ENCODE peak calls at places on chromosome 12, in ten cellular contexts. One of them, this sample, is unnamed.

GRCh38 chr12:49873361-49873934 is 30.3 kb downstream of the FAIM2 start:
- DNase-seq in spleen: peak
- DNase-seq in GM23338: no peak
- DNase-seq in fibroblast of the aortic adventitia: peak
- DNase-seq in right cardiac atrium: peak
- DNase-seq in breast epithelium: no peak
- DNase-seq in A549: no peak
- DNase-seq in fibroblast of mammary gland: peak
- DNase-seq in skeletal muscle cell: peak
- DNase-seq in AG04450: no peak
- DNase-seq in this sample: peak

GRCh38 chr12:21551811-21552469 is 25.8 kb downstream of the SPX start:
- DNase-seq in spleen: no peak
- DNase-seq in GM23338: no peak
- DNase-seq in fibroblast of the aortic adventitia: no peak
- DNase-seq in right cardiac atrium: peak
- DNase-seq in breast epithelium: no peak
- DNase-seq in A549: no peak
- DNase-seq in fibroblast of mammary gland: no peak
- DNase-seq in skeletal muscle cell: no peak
- DNase-seq in AG04450: no peak
- DNase-seq in this sample: peak

GRCh38 chr12:116381240-116381743 is 103.8 kb upstream of the MED13L start:
- DNase-seq in spleen: no peak
- DNase-seq in GM23338: no peak
- DNase-seq in fibroblast of the aortic adventitia: no peak
- DNase-seq in right cardiac atrium: no peak
- DNase-seq in breast epithelium: no peak
- DNase-seq in A549: no peak
- DNase-seq in fibroblast of mammary gland: no peak
- DNase-seq in skeletal muscle cell: no peak
- DNase-seq in AG04450: no peak
- DNase-seq in this sample: no peak

GRCh38 chr12:92324849-92325500 is 179.3 kb upstream of the BTG1 start:
- DNase-seq in spleen: no peak
- DNase-seq in GM23338: no peak
- DNase-seq in fibroblast of the aortic adventitia: no peak
- DNase-seq in right cardiac atrium: no peak
- DNase-seq in breast epithelium: no peak
- DNase-seq in A549: no peak
- DNase-seq in fibroblast of mammary gland: no peak
- DNase-seq in skeletal muscle cell: no peak
- DNase-seq in AG04450: no peak
- DNase-seq in this sample: no peak

GRCh38 chr12:122873540-122873939 is 22.4 kb downstream of the VPS37B start:
- DNase-seq in spleen: peak
- DNase-seq in GM23338: no peak
- DNase-seq in fibroblast of the aortic adventitia: no peak
- DNase-seq in right cardiac atrium: peak
- DNase-seq in breast epithelium: no peak
- DNase-seq in A549: no peak
- DNase-seq in fibroblast of mammary gland: no peak
- DNase-seq in skeletal muscle cell: no peak
- DNase-seq in AG04450: no peak
- DNase-seq in this sample: no peak

GRCh38 chr12:570237-570925 is 92.9 kb downstream of the NINJ2 start:
- DNase-seq in spleen: peak
- DNase-seq in GM23338: peak
- DNase-seq in fibroblast of the aortic adventitia: peak
- DNase-seq in right cardiac atrium: peak
- DNase-seq in breast epithelium: peak
- DNase-seq in A549: peak
- DNase-seq in fibroblast of mammary gland: peak
- DNase-seq in skeletal muscle cell: peak
- DNase-seq in AG04450: peak
- DNase-seq in this sample: peak

GRCh38 chr12:55930771-55931316 is at the start of gene DGKA:
- DNase-seq in spleen: peak
- DNase-seq in GM23338: peak
- DNase-seq in fibroblast of the aortic adventitia: peak
- DNase-seq in right cardiac atrium: peak
- DNase-seq in breast epithelium: no peak
- DNase-seq in A549: peak
- DNase-seq in fibroblast of mammary gland: peak
- DNase-seq in skeletal muscle cell: peak
- DNase-seq in AG04450: peak
- DNase-seq in this sample: peak

GRCh38 chr12:132208153-132208823 is 64.0 kb downstream of the NOC4L start:
- DNase-seq in spleen: no peak
- DNase-seq in GM23338: no peak
- DNase-seq in fibroblast of the aortic adventitia: no peak
- DNase-seq in right cardiac atrium: peak
- DNase-seq in breast epithelium: no peak
- DNase-seq in A549: no peak
- DNase-seq in fibroblast of mammary gland: no peak
- DNase-seq in skeletal muscle cell: no peak
- DNase-seq in AG04450: no peak
- DNase-seq in this sample: no peak

GRCh38 chr12:109493090-109493489 is 15.7 kb downstream of the UBE3B start:
- DNase-seq in spleen: no peak
- DNase-seq in GM23338: no peak
- DNase-seq in fibroblast of the aortic adventitia: no peak
- DNase-seq in right cardiac atrium: no peak
- DNase-seq in breast epithelium: no peak
- DNase-seq in A549: no peak
- DNase-seq in fibroblast of mammary gland: no peak
- DNase-seq in skeletal muscle cell: no peak
- DNase-seq in AG04450: no peak
- DNase-seq in this sample: no peak

GRCh38 chr12:109493938-109494337 is 16.5 kb downstream of the UBE3B start:
- DNase-seq in spleen: no peak
- DNase-seq in GM23338: no peak
- DNase-seq in fibroblast of the aortic adventitia: no peak
- DNase-seq in right cardiac atrium: no peak
- DNase-seq in breast epithelium: no peak
- DNase-seq in A549: no peak
- DNase-seq in fibroblast of mammary gland: no peak
- DNase-seq in skeletal muscle cell: no peak
- DNase-seq in AG04450: no peak
- DNase-seq in this sample: no peak

GRCh38 chr12:109496306-109496705 is 18.9 kb downstream of the UBE3B start:
- DNase-seq in spleen: no peak
- DNase-seq in GM23338: no peak
- DNase-seq in fibroblast of the aortic adventitia: no peak
- DNase-seq in right cardiac atrium: no peak
- DNase-seq in breast epithelium: no peak
- DNase-seq in A549: no peak
- DNase-seq in fibroblast of mammary gland: no peak
- DNase-seq in skeletal muscle cell: no peak
- DNase-seq in AG04450: no peak
- DNase-seq in this sample: no peak

GRCh38 chr12:109495012-109495411 is 17.6 kb downstream of the UBE3B start:
- DNase-seq in spleen: no peak
- DNase-seq in GM23338: no peak
- DNase-seq in fibroblast of the aortic adventitia: no peak
- DNase-seq in right cardiac atrium: no peak
- DNase-seq in breast epithelium: no peak
- DNase-seq in A549: no peak
- DNase-seq in fibroblast of mammary gland: no peak
- DNase-seq in skeletal muscle cell: no peak
- DNase-seq in AG04450: no peak
- DNase-seq in this sample: no peak

GRCh38 chr12:109494348-109494881 is 17.0 kb downstream of the UBE3B start:
- DNase-seq in spleen: no peak
- DNase-seq in GM23338: no peak
- DNase-seq in fibroblast of the aortic adventitia: no peak
- DNase-seq in right cardiac atrium: no peak
- DNase-seq in breast epithelium: no peak
- DNase-seq in A549: no peak
- DNase-seq in fibroblast of mammary gland: no peak
- DNase-seq in skeletal muscle cell: no peak
- DNase-seq in AG04450: no peak
- DNase-seq in this sample: no peak
- H3K4me3 ChIP-seq in spleen: no peak
- H3K4me3 ChIP-seq in GM23338: no peak
- H3K4me3 ChIP-seq in fibroblast of the aortic adventitia: no peak
- H3K4me3 ChIP-seq in right cardiac atrium: no peak
- H3K4me3 ChIP-seq in breast epithelium: no peak
- H3K4me3 ChIP-seq in A549: no peak
- H3K4me3 ChIP-seq in fibroblast of mammary gland: no peak
- H3K4me3 ChIP-seq in skeletal muscle cell: no peak
- H3K4me3 ChIP-seq in AG04450: no peak
- H3K4me3 ChIP-seq in this sample: no peak

GRCh38 chr12:16612647-16613046 is 6.7 kb upstream of the LMO3 start:
- DNase-seq in spleen: no peak
- DNase-seq in GM23338: no peak
- DNase-seq in fibroblast of the aortic adventitia: peak
- DNase-seq in right cardiac atrium: no peak
- DNase-seq in breast epithelium: no peak
- DNase-seq in A549: no peak
- DNase-seq in fibroblast of mammary gland: peak
- DNase-seq in skeletal muscle cell: no peak
- DNase-seq in AG04450: no peak
- DNase-seq in this sample: peak

GRCh38 chr12:16609140-16609539 is 3.2 kb upstream of the LMO3 start:
- DNase-seq in spleen: no peak
- DNase-seq in GM23338: no peak
- DNase-seq in fibroblast of the aortic adventitia: no peak
- DNase-seq in right cardiac atrium: no peak
- DNase-seq in breast epithelium: no peak
- DNase-seq in A549: no peak
- DNase-seq in fibroblast of mammary gland: no peak
- DNase-seq in skeletal muscle cell: no peak
- DNase-seq in AG04450: no peak
- DNase-seq in this sample: no peak

GRCh38 chr12:16610006-16610520 is 4.1 kb upstream of the LMO3 start:
- DNase-seq in spleen: no peak
- DNase-seq in GM23338: no peak
- DNase-seq in fibroblast of the aortic adventitia: no peak
- DNase-seq in right cardiac atrium: no peak
- DNase-seq in breast epithelium: no peak
- DNase-seq in A549: no peak
- DNase-seq in fibroblast of mammary gland: no peak
- DNase-seq in skeletal muscle cell: no peak
- DNase-seq in AG04450: no peak
- DNase-seq in this sample: no peak

GRCh38 chr12:16610743-16611142 is 4.8 kb upstream of the LMO3 start:
- DNase-seq in spleen: no peak
- DNase-seq in GM23338: no peak
- DNase-seq in fibroblast of the aortic adventitia: no peak
- DNase-seq in right cardiac atrium: no peak
- DNase-seq in breast epithelium: no peak
- DNase-seq in A549: no peak
- DNase-seq in fibroblast of mammary gland: no peak
- DNase-seq in skeletal muscle cell: no peak
- DNase-seq in AG04450: no peak
- DNase-seq in this sample: no peak

DNA sequence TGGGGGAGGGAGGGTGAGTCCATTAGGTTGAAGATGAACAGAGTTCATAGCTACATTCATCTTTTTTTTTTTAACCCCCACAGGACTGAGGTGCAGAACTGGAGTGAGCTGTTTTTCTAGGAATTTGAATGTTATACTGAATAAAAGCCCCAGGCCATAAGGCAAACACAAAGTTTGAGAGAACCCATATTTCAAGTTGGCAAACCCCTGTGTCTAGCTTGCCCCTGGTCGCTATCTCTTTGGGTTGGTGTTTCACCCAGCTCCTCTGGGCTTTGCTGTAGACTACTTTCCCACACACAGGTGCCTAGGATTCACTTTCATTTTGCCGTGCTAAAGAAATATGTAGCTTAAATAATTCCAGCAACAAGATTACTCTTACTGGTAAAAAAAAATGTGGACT is 5.2 kb upstream of the LMO3 start:
- DNase-seq in spleen: no peak
- DNase-seq in GM23338: no peak
- DNase-seq in fibroblast of the aortic adventitia: no peak
- DNase-seq in right cardiac atrium: no peak
- DNase-seq in breast epithelium: no peak
- DNase-seq in A549: no peak
- DNase-seq in fibroblast of mammary gland: no peak
- DNase-seq in skeletal muscle cell: no peak
- DNase-seq in AG04450: no peak
- DNase-seq in this sample: no peak
- H3K4me3 ChIP-seq in spleen: no peak
- H3K4me3 ChIP-seq in GM23338: peak
- H3K4me3 ChIP-seq in fibroblast of the aortic adventitia: no peak
- H3K4me3 ChIP-seq in right cardiac atrium: peak
- H3K4me3 ChIP-seq in breast epithelium: no peak
- H3K4me3 ChIP-seq in A549: no peak
- H3K4me3 ChIP-seq in fibroblast of mammary gland: no peak
- H3K4me3 ChIP-seq in skeletal muscle cell: no peak
- H3K4me3 ChIP-seq in AG04450: no peak
- H3K4me3 ChIP-seq in this sample: no peak

GRCh38 chr12:112796067-112796466 is 4.5 kb downstream of the RPH3A start:
- DNase-seq in spleen: no peak
- DNase-seq in GM23338: peak
- DNase-seq in fibroblast of the aortic adventitia: no peak
- DNase-seq in right cardiac atrium: no peak
- DNase-seq in breast epithelium: no peak
- DNase-seq in A549: no peak
- DNase-seq in fibroblast of mammary gland: no peak
- DNase-seq in skeletal muscle cell: no peak
- DNase-seq in AG04450: no peak
- DNase-seq in this sample: no peak

GRCh38 chr12:112798019-112798760 is 6.6 kb downstream of the RPH3A start:
- DNase-seq in spleen: no peak
- DNase-seq in GM23338: no peak
- DNase-seq in fibroblast of the aortic adventitia: peak
- DNase-seq in right cardiac atrium: no peak
- DNase-seq in breast epithelium: no peak
- DNase-seq in A549: no peak
- DNase-seq in fibroblast of mammary gland: no peak
- DNase-seq in skeletal muscle cell: no peak
- DNase-seq in AG04450: no peak
- DNase-seq in this sample: peak

GRCh38 chr12:112792743-112793142 is 1.2 kb downstream of the RPH3A start:
- DNase-seq in spleen: no peak
- DNase-seq in GM23338: no peak
- DNase-seq in fibroblast of the aortic adventitia: no peak
- DNase-seq in right cardiac atrium: no peak
- DNase-seq in breast epithelium: no peak
- DNase-seq in A549: no peak
- DNase-seq in fibroblast of mammary gland: no peak
- DNase-seq in skeletal muscle cell: no peak
- DNase-seq in AG04450: no peak
- DNase-seq in this sample: no peak

GRCh38 chr12:112794721-112795486 is 3.4 kb downstream of the RPH3A start:
- DNase-seq in spleen: no peak
- DNase-seq in GM23338: no peak
- DNase-seq in fibroblast of the aortic adventitia: no peak
- DNase-seq in right cardiac atrium: no peak
- DNase-seq in breast epithelium: no peak
- DNase-seq in A549: no peak
- DNase-seq in fibroblast of mammary gland: no peak
- DNase-seq in skeletal muscle cell: no peak
- DNase-seq in AG04450: no peak
- DNase-seq in this sample: no peak

DNA sequence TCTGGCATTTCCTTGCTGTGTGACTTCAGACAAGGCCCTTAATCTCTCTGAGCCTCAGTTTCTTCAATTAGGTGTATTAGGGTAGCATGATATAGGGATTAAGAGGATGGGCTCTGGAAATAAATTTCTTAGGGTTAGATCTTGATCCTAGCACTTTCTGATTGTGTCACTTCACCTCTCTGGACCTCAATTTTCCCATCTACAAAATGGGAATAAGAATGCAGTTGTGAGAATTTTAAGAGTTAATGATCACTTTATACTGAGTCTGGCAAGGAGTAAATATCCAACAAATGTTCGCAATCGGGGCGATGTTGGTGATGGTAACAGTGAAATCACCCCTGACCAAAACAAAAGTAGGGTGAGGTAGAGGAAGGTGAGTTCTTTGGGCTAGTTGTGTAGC is 4.0 kb downstream of the RPH3A start:
- DNase-seq in spleen: no peak
- DNase-seq in GM23338: no peak
- DNase-seq in fibroblast of the aortic adventitia: no peak
- DNase-seq in right cardiac atrium: no peak
- DNase-seq in breast epithelium: no peak
- DNase-seq in A549: no peak
- DNase-seq in fibroblast of mammary gland: no peak
- DNase-seq in skeletal muscle cell: no peak
- DNase-seq in AG04450: no peak
- DNase-seq in this sample: no peak
- H3K4me3 ChIP-seq in spleen: no peak
- H3K4me3 ChIP-seq in GM23338: no peak
- H3K4me3 ChIP-seq in fibroblast of the aortic adventitia: no peak
- H3K4me3 ChIP-seq in right cardiac atrium: no peak
- H3K4me3 ChIP-seq in breast epithelium: no peak
- H3K4me3 ChIP-seq in A549: no peak
- H3K4me3 ChIP-seq in fibroblast of mammary gland: no peak
- H3K4me3 ChIP-seq in skeletal muscle cell: no peak
- H3K4me3 ChIP-seq in AG04450: no peak
- H3K4me3 ChIP-seq in this sample: no peak

GRCh38 chr12:101696477-101697196 is 803 bp upstream of the CHPT1 start:
- DNase-seq in spleen: peak
- DNase-seq in GM23338: peak
- DNase-seq in fibroblast of the aortic adventitia: peak
- DNase-seq in right cardiac atrium: peak
- DNase-seq in breast epithelium: no peak
- DNase-seq in A549: peak
- DNase-seq in fibroblast of mammary gland: peak
- DNase-seq in skeletal muscle cell: no peak
- DNase-seq in AG04450: no peak
- DNase-seq in this sample: peak
- H3K4me3 ChIP-seq in spleen: peak
- H3K4me3 ChIP-seq in GM23338: peak
- H3K4me3 ChIP-seq in fibroblast of the aortic adventitia: peak
- H3K4me3 ChIP-seq in right cardiac atrium: peak
- H3K4me3 ChIP-seq in breast epithelium: peak
- H3K4me3 ChIP-seq in A549: peak
- H3K4me3 ChIP-seq in fibroblast of mammary gland: peak
- H3K4me3 ChIP-seq in skeletal muscle cell: peak
- H3K4me3 ChIP-seq in AG04450: peak
- H3K4me3 ChIP-seq in this sample: peak

This sample was measured in fibroblast of pulmonary artery.